ENCODE peak calls at places on chromosomes 16 and 17, in eight cellular contexts. One of them, this sample, is unnamed.

GRCh38 chr17:66426397-66427033 is 124.1 kb downstream of the PRKCA start:
- DNase-seq in Panc1: no peak
- DNase-seq in HCT116: peak
- DNase-seq in SK-N-SH: no peak
- DNase-seq in K562: peak
- DNase-seq in GM23338: peak
- DNase-seq in GM12878: no peak
- DNase-seq in HepG2: peak
- DNase-seq in this sample: no peak

GRCh38 chr16:72921620-72922019 is 126.3 kb downstream of the ZFHX3 start:
- DNase-seq in Panc1: no peak
- DNase-seq in HCT116: no peak
- DNase-seq in SK-N-SH: peak
- DNase-seq in K562: no peak
- DNase-seq in GM23338: no peak
- DNase-seq in GM12878: no peak
- DNase-seq in HepG2: no peak
- DNase-seq in this sample: no peak

GRCh38 chr17:18227635-18228034 is 2.2 kb downstream of the LLGL1 start:
- DNase-seq in Panc1: no peak
- DNase-seq in HCT116: no peak
- DNase-seq in SK-N-SH: no peak
- DNase-seq in K562: no peak
- DNase-seq in GM23338: no peak
- DNase-seq in GM12878: no peak
- DNase-seq in HepG2: no peak
- DNase-seq in this sample: no peak

GRCh38 chr17:58534331-58534730 is 19.9 kb upstream of the MTMR4 start:
- DNase-seq in Panc1: no peak
- DNase-seq in HCT116: no peak
- DNase-seq in SK-N-SH: no peak
- DNase-seq in K562: no peak
- DNase-seq in GM23338: peak
- DNase-seq in GM12878: no peak
- DNase-seq in HepG2: peak
- DNase-seq in this sample: no peak

GRCh38 chr16:68223072-68223471 is 12.9 kb downstream of the ESRP2 start:
- DNase-seq in Panc1: no peak
- DNase-seq in HCT116: no peak
- DNase-seq in SK-N-SH: no peak
- DNase-seq in K562: no peak
- DNase-seq in GM23338: no peak
- DNase-seq in GM12878: no peak
- DNase-seq in HepG2: no peak
- DNase-seq in this sample: no peak

GRCh38 chr16:1167276-1168107 is 14.6 kb downstream of the CACNA1H start:
- DNase-seq in Panc1: no peak
- DNase-seq in HCT116: no peak
- DNase-seq in SK-N-SH: no peak
- DNase-seq in K562: no peak
- DNase-seq in GM23338: peak
- DNase-seq in GM12878: no peak
- DNase-seq in HepG2: no peak
- DNase-seq in this sample: no peak

GRCh38 chr17:39069114-39069756 is 82.2 kb downstream of the PLXDC1 start:
- DNase-seq in Panc1: peak
- DNase-seq in HCT116: no peak
- DNase-seq in SK-N-SH: peak
- DNase-seq in K562: peak
- DNase-seq in GM23338: peak
- DNase-seq in GM12878: no peak
- DNase-seq in HepG2: peak
- DNase-seq in this sample: peak

GRCh38 chr16:20910781-20911321 is 10.3 kb downstream of the LYRM1 start:
- DNase-seq in Panc1: no peak
- DNase-seq in HCT116: peak
- DNase-seq in SK-N-SH: no peak
- DNase-seq in K562: no peak
- DNase-seq in GM23338: no peak
- DNase-seq in GM12878: no peak
- DNase-seq in HepG2: no peak
- DNase-seq in this sample: peak

GRCh38 chr17:19645608-19646250 is 2.8 kb upstream of the ALDH3A2 start:
- DNase-seq in Panc1: no peak
- DNase-seq in HCT116: no peak
- DNase-seq in SK-N-SH: peak
- DNase-seq in K562: peak
- DNase-seq in GM23338: peak
- DNase-seq in GM12878: no peak
- DNase-seq in HepG2: peak
- DNase-seq in this sample: peak

GRCh38 chr17:38353084-38353604 is 1.5 kb downstream of the SOCS7 start:
- DNase-seq in Panc1: no peak
- DNase-seq in HCT116: no peak
- DNase-seq in SK-N-SH: no peak
- DNase-seq in K562: no peak
- DNase-seq in GM23338: no peak
- DNase-seq in GM12878: no peak
- DNase-seq in HepG2: no peak
- DNase-seq in this sample: no peak

GRCh38 chr17:71472809-71473789 is 647.7 kb upstream of the SOX9 start:
- DNase-seq in Panc1: peak
- DNase-seq in HCT116: peak
- DNase-seq in SK-N-SH: peak
- DNase-seq in K562: peak
- DNase-seq in GM23338: peak
- DNase-seq in GM12878: no peak
- DNase-seq in HepG2: peak
- DNase-seq in this sample: no peak

GRCh38 chr17:66540131-66540781 is 237.8 kb downstream of the PRKCA start:
- DNase-seq in Panc1: no peak
- DNase-seq in HCT116: no peak
- DNase-seq in SK-N-SH: peak
- DNase-seq in K562: no peak
- DNase-seq in GM23338: peak
- DNase-seq in GM12878: no peak
- DNase-seq in HepG2: peak
- DNase-seq in this sample: no peak

DNA sequence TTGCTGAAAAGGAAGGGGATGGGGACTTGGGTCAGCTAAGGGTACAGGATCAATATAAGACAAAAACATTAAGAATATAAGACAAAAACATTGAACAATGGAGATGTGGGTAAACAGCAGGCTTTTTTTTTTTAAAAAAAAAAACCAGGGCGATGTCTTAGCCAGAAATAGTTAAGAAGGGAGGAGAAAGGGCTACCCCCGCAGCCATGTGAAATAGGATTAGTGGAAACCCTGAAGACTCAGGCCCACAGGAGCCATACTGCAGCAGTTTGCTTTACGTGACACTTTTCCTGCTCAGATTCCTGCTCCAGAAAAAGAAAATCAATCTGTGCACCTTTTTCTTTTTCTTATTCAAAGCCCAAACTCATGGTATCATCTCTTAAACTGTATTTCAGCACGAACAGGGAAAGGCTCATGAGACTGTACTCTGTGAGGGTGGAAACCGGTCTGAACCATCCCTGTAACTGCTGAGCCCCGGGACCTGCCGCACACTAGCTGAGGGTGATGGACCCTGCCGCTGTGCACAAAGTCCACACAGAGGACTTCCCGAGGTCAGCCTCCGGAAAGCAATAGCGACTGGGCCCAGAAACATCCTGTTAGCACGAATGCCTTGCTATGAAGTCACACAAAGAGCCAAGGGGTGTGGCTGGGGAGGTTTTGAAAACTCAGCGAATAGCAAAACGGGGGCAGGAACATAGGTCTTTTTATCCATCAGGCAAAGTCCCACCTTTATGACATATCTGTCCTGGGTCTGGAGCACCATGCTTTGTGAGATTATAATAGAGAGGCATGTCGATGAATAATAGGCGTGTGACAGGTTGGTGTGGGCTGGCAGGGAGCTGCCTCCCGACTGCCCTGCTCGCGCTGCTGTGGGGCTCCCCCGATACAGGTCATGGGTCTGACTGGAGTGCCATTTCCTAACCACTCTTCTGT is 33.2 kb downstream of the CDK5R1 start:
- DNase-seq in Panc1: no peak
- DNase-seq in HCT116: no peak
- DNase-seq in SK-N-SH: peak
- DNase-seq in K562: no peak
- DNase-seq in GM23338: peak
- DNase-seq in GM12878: peak
- DNase-seq in HepG2: peak
- DNase-seq in this sample: no peak
- TF ChIP-seq POLR2AphosphoS5 in Panc1: no peak
- TF ChIP-seq POLR2AphosphoS5 in HCT116: no peak
- TF ChIP-seq POLR2AphosphoS5 in SK-N-SH: no peak
- TF ChIP-seq POLR2AphosphoS5 in K562: no peak
- TF ChIP-seq POLR2AphosphoS5 in GM23338: no peak
- TF ChIP-seq POLR2AphosphoS5 in GM12878: peak
- TF ChIP-seq POLR2AphosphoS5 in HepG2: no peak
- TF ChIP-seq POLR2AphosphoS5 in this sample: no peak

GRCh38 chr17:31488982-31489294 is 97.5 kb downstream of the RAB11FIP4 start:
- DNase-seq in Panc1: no peak
- DNase-seq in HCT116: no peak
- DNase-seq in SK-N-SH: no peak
- DNase-seq in K562: no peak
- DNase-seq in GM23338: peak
- DNase-seq in GM12878: no peak
- DNase-seq in HepG2: no peak
- DNase-seq in this sample: no peak

GRCh38 chr17:31489295-31490018 is 98.0 kb downstream of the RAB11FIP4 start:
- DNase-seq in Panc1: no peak
- DNase-seq in HCT116: peak
- DNase-seq in SK-N-SH: no peak
- DNase-seq in K562: peak
- DNase-seq in GM23338: peak
- DNase-seq in GM12878: no peak
- DNase-seq in HepG2: peak
- DNase-seq in this sample: no peak

GRCh38 chr17:31487648-31488263 is 96.3 kb downstream of the RAB11FIP4 start:
- DNase-seq in Panc1: no peak
- DNase-seq in HCT116: peak
- DNase-seq in SK-N-SH: peak
- DNase-seq in K562: peak
- DNase-seq in GM23338: peak
- DNase-seq in GM12878: no peak
- DNase-seq in HepG2: peak
- DNase-seq in this sample: peak

GRCh38 chr17:31487063-31487647 is 95.7 kb downstream of the RAB11FIP4 start:
- DNase-seq in Panc1: no peak
- DNase-seq in HCT116: no peak
- DNase-seq in SK-N-SH: no peak
- DNase-seq in K562: no peak
- DNase-seq in GM23338: no peak
- DNase-seq in GM12878: no peak
- DNase-seq in HepG2: peak
- DNase-seq in this sample: no peak

GRCh38 chr17:31488264-31488981 is 96.9 kb downstream of the RAB11FIP4 start:
- DNase-seq in Panc1: no peak
- DNase-seq in HCT116: no peak
- DNase-seq in SK-N-SH: peak
- DNase-seq in K562: no peak
- DNase-seq in GM23338: peak
- DNase-seq in GM12878: no peak
- DNase-seq in HepG2: no peak
- DNase-seq in this sample: no peak
- TF ChIP-seq REST in Panc1: no peak
- TF ChIP-seq REST in HCT116: no peak
- TF ChIP-seq REST in SK-N-SH: no peak
- TF ChIP-seq REST in K562: no peak
- TF ChIP-seq REST in GM23338: no peak
- TF ChIP-seq REST in GM12878: no peak
- TF ChIP-seq REST in HepG2: no peak
- TF ChIP-seq REST in this sample: no peak

GRCh38 chr16:84737658-84738057 is 37.9 kb downstream of the USP10 start:
- DNase-seq in Panc1: no peak
- DNase-seq in HCT116: no peak
- DNase-seq in SK-N-SH: no peak
- DNase-seq in K562: no peak
- DNase-seq in GM23338: no peak
- DNase-seq in GM12878: no peak
- DNase-seq in HepG2: no peak
- DNase-seq in this sample: no peak

GRCh38 chr16:84732674-84733352 is 33.0 kb downstream of the USP10 start:
- DNase-seq in Panc1: no peak
- DNase-seq in HCT116: no peak
- DNase-seq in SK-N-SH: no peak
- DNase-seq in K562: peak
- DNase-seq in GM23338: no peak
- DNase-seq in GM12878: no peak
- DNase-seq in HepG2: no peak
- DNase-seq in this sample: no peak

GRCh38 chr16:84738255-84739038 is 38.6 kb downstream of the USP10 start:
- DNase-seq in Panc1: peak
- DNase-seq in HCT116: peak
- DNase-seq in SK-N-SH: peak
- DNase-seq in K562: peak
- DNase-seq in GM23338: peak
- DNase-seq in GM12878: peak
- DNase-seq in HepG2: peak
- DNase-seq in this sample: peak

GRCh38 chr16:84737192-84737591 is 37.4 kb downstream of the USP10 start:
- DNase-seq in Panc1: no peak
- DNase-seq in HCT116: no peak
- DNase-seq in SK-N-SH: no peak
- DNase-seq in K562: no peak
- DNase-seq in GM23338: no peak
- DNase-seq in GM12878: no peak
- DNase-seq in HepG2: no peak
- DNase-seq in this sample: no peak

GRCh38 chr16:84735846-84736586 is 36.2 kb downstream of the USP10 start:
- DNase-seq in Panc1: no peak
- DNase-seq in HCT116: no peak
- DNase-seq in SK-N-SH: peak
- DNase-seq in K562: no peak
- DNase-seq in GM23338: no peak
- DNase-seq in GM12878: no peak
- DNase-seq in HepG2: peak
- DNase-seq in this sample: no peak
- TF ChIP-seq POLR2AphosphoS5 in Panc1: no peak
- TF ChIP-seq POLR2AphosphoS5 in HCT116: no peak
- TF ChIP-seq POLR2AphosphoS5 in SK-N-SH: no peak
- TF ChIP-seq POLR2AphosphoS5 in K562: no peak
- TF ChIP-seq POLR2AphosphoS5 in GM23338: no peak
- TF ChIP-seq POLR2AphosphoS5 in GM12878: no peak
- TF ChIP-seq POLR2AphosphoS5 in HepG2: no peak
- TF ChIP-seq POLR2AphosphoS5 in this sample: no peak

DNA sequence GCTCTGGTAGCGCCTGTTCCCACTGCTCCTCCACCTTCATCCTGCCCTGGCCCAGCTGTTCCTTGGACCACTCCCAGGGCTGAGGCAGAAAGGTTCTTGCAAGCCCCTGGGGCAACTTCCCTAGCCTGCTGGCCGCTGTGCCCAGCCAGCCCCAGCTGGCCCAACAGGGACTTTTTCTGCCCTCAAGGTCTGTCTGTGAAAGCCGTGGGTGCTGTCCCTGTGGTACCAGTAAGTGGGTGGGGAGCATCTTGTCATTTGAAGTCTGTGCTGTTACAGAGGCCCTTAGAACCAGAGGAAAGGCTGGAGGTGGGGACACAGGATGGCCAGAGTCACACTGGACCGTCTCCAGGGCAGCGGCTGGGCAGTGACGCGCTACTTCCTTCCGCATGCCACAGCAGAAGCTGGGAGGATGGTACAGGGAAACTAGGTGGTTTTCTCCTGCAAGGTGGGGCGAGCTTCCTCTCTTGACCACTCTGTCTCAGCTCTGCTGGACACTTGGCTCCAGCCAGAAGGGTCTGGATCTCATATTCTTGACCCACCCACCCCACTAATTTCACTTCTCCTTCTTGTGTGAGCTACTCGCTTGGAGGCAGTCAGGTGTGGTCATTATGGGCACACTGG is 87.8 kb downstream of the PLCG2 start:
- DNase-seq in Panc1: no peak
- DNase-seq in HCT116: no peak
- DNase-seq in SK-N-SH: no peak
- DNase-seq in K562: no peak
- DNase-seq in GM23338: no peak
- DNase-seq in GM12878: no peak
- DNase-seq in HepG2: no peak
- DNase-seq in this sample: no peak
- TF ChIP-seq REST in Panc1: no peak
- TF ChIP-seq REST in HCT116: no peak
- TF ChIP-seq REST in SK-N-SH: no peak
- TF ChIP-seq REST in K562: no peak
- TF ChIP-seq REST in GM23338: no peak
- TF ChIP-seq REST in GM12878: no peak
- TF ChIP-seq REST in HepG2: no peak
- TF ChIP-seq REST in this sample: no peak

This sample was measured in HL-60.